ENCODE peak calls at places on chromosome 12, in four cellular contexts. One of them, this sample, is unnamed.

GRCh38 chr12:82931349-82932116 is 244.8 kb downstream of the TMTC2 start:
- DNase-seq in K562: no peak
- DNase-seq in breast epithelium: no peak
- DNase-seq in stomach: no peak
- DNase-seq in this sample: no peak

GRCh38 chr12:100481021-100481420 is 7.4 kb downstream of the NR1H4 start:
- DNase-seq in K562: no peak
- DNase-seq in breast epithelium: no peak
- DNase-seq in stomach: no peak
- DNase-seq in this sample: no peak

GRCh38 chr12:88258396-88258795 is 116.3 kb downstream of the TMTC3 start:
- DNase-seq in K562: no peak
- DNase-seq in breast epithelium: no peak
- DNase-seq in stomach: no peak
- DNase-seq in this sample: no peak

GRCh38 chr12:2616763-2617162 is 178.0 kb upstream of the FKBP4 start:
- DNase-seq in K562: no peak
- DNase-seq in breast epithelium: no peak
- DNase-seq in stomach: no peak
- DNase-seq in this sample: no peak

GRCh38 chr12:5003025-5003666 is 40.5 kb upstream of the KCNA5 start:
- DNase-seq in K562: peak
- DNase-seq in breast epithelium: peak
- DNase-seq in stomach: peak
- DNase-seq in this sample: peak

GRCh38 chr12:104132351-104132956 is 5.6 kb downstream of the NFYB start:
- DNase-seq in K562: no peak
- DNase-seq in breast epithelium: no peak
- DNase-seq in stomach: no peak
- DNase-seq in this sample: no peak

GRCh38 chr12:44377443-44378160 is 498.5 kb downstream of the NELL2 start:
- DNase-seq in K562: no peak
- DNase-seq in breast epithelium: no peak
- DNase-seq in stomach: no peak
- DNase-seq in this sample: no peak

GRCh38 chr12:130764073-130764472 is 48.0 kb upstream of the RIMBP2 start:
- DNase-seq in K562: no peak
- DNase-seq in breast epithelium: no peak
- DNase-seq in stomach: no peak
- DNase-seq in this sample: no peak

GRCh38 chr12:49233842-49234526 is 30.9 kb upstream of the TUBA1C start:
- DNase-seq in K562: peak
- DNase-seq in breast epithelium: no peak
- DNase-seq in stomach: peak
- DNase-seq in this sample: no peak

GRCh38 chr12:86660000-86660399 is 403.8 kb upstream of the MGAT4C start:
- DNase-seq in K562: no peak
- DNase-seq in breast epithelium: no peak
- DNase-seq in stomach: no peak
- DNase-seq in this sample: no peak

GRCh38 chr12:63927511-63927910 is 83.0 kb downstream of the SRGAP1 start:
- DNase-seq in K562: no peak
- DNase-seq in breast epithelium: no peak
- DNase-seq in stomach: no peak
- DNase-seq in this sample: no peak

GRCh38 chr12:304815-305214 is 42.2 kb upstream of the SLC6A13 start:
- DNase-seq in K562: no peak
- DNase-seq in breast epithelium: no peak
- DNase-seq in stomach: no peak
- DNase-seq in this sample: no peak

GRCh38 chr12:14853966-14854365 is 10.6 kb upstream of the ART4 start:
- DNase-seq in K562: no peak
- DNase-seq in breast epithelium: no peak
- DNase-seq in stomach: no peak
- DNase-seq in this sample: no peak

GRCh38 chr12:66516133-66516532 is 162.7 kb downstream of the GRIP1 start:
- DNase-seq in K562: peak
- DNase-seq in breast epithelium: no peak
- DNase-seq in stomach: no peak
- DNase-seq in this sample: no peak

GRCh38 chr12:28415755-28416154 is 225.5 kb downstream of the CCDC91 start:
- DNase-seq in K562: peak
- DNase-seq in breast epithelium: no peak
- DNase-seq in stomach: no peak
- DNase-seq in this sample: no peak

GRCh38 chr12:51269174-51270066 is 795 bp downstream of the SMAGP start:
- DNase-seq in K562: peak
- DNase-seq in breast epithelium: peak
- DNase-seq in stomach: peak
- DNase-seq in this sample: no peak

GRCh38 chr12:76329163-76329562 is 19.1 kb downstream of the BBS10 start:
- DNase-seq in K562: peak
- DNase-seq in breast epithelium: no peak
- DNase-seq in stomach: no peak
- DNase-seq in this sample: no peak

GRCh38 chr12:15806826-15807225 is 17.6 kb upstream of the EPS8 start:
- DNase-seq in K562: no peak
- DNase-seq in breast epithelium: no peak
- DNase-seq in stomach: no peak
- DNase-seq in this sample: no peak

GRCh38 chr12:93274937-93275336 is 102.8 kb upstream of the NUDT4 start:
- DNase-seq in K562: no peak
- DNase-seq in breast epithelium: no peak
- DNase-seq in stomach: no peak
- DNase-seq in this sample: no peak

GRCh38 chr12:57522887-57523705 is 472 bp downstream of the MBD6 start:
- DNase-seq in K562: no peak
- DNase-seq in breast epithelium: peak
- DNase-seq in stomach: peak
- DNase-seq in this sample: no peak

GRCh38 chr12:18262514-18262913 is 1.2 kb downstream of the PIK3C2G start:
- DNase-seq in K562: no peak
- DNase-seq in breast epithelium: no peak
- DNase-seq in stomach: no peak
- DNase-seq in this sample: no peak

GRCh38 chr12:71896171-71896570 is 42.5 kb upstream of the TPH2 start:
- DNase-seq in K562: no peak
- DNase-seq in breast epithelium: no peak
- DNase-seq in stomach: no peak
- DNase-seq in this sample: no peak

GRCh38 chr12:101414533-101415119 is 7.1 kb upstream of the ARL1 start:
- DNase-seq in K562: peak
- DNase-seq in breast epithelium: no peak
- DNase-seq in stomach: no peak
- DNase-seq in this sample: peak

GRCh38 chr12:27048822-27049752 is 26.7 kb downstream of the MED21 start:
- DNase-seq in K562: peak
- DNase-seq in breast epithelium: no peak
- DNase-seq in stomach: no peak
- DNase-seq in this sample: peak

GRCh38 chr12:93671044-93671443 is 6.1 kb upstream of the CRADD start:
- DNase-seq in K562: no peak
- DNase-seq in breast epithelium: no peak
- DNase-seq in stomach: no peak
- DNase-seq in this sample: no peak

GRCh38 chr12:47828967-47829482 is 9.3 kb upstream of the HDAC7 start:
- DNase-seq in K562: peak
- DNase-seq in breast epithelium: peak
- DNase-seq in stomach: peak
- DNase-seq in this sample: no peak

GRCh38 chr12:34347367-34347766 is 325.1 kb downstream of the ALG10 start:
- DNase-seq in K562: peak
- DNase-seq in breast epithelium: no peak
- DNase-seq in stomach: no peak
- DNase-seq in this sample: no peak

GRCh38 chr12:71725011-71725410 is 29.7 kb upstream of the RAB21 start:
- DNase-seq in K562: no peak
- DNase-seq in breast epithelium: no peak
- DNase-seq in stomach: no peak
- DNase-seq in this sample: no peak

GRCh38 chr12:70149665-70150064 is 93.6 kb upstream of the CNOT2 start:
- DNase-seq in K562: no peak
- DNase-seq in breast epithelium: no peak
- DNase-seq in stomach: no peak
- DNase-seq in this sample: no peak

GRCh38 chr12:83156800-83157199 is 470.1 kb downstream of the TMTC2 start:
- DNase-seq in K562: no peak
- DNase-seq in breast epithelium: no peak
- DNase-seq in stomach: no peak
- DNase-seq in this sample: no peak

GRCh38 chr12:87801860-87802720 is 227.1 kb downstream of the C12orf50 start:
- DNase-seq in K562: no peak
- DNase-seq in breast epithelium: no peak
- DNase-seq in stomach: no peak
- DNase-seq in this sample: no peak

GRCh38 chr12:131613678-131614077 is 97.2 kb upstream of the SFSWAP start:
- DNase-seq in K562: no peak
- DNase-seq in breast epithelium: no peak
- DNase-seq in stomach: no peak
- DNase-seq in this sample: no peak

GRCh38 chr12:130179191-130179590 is 16.9 kb downstream of the FZD10 start:
- DNase-seq in K562: no peak
- DNase-seq in breast epithelium: no peak
- DNase-seq in stomach: no peak
- DNase-seq in this sample: no peak

GRCh38 chr12:38138225-38139221 is 178.1 kb upstream of the ALG10B start:
- DNase-seq in K562: peak
- DNase-seq in breast epithelium: peak
- DNase-seq in stomach: peak
- DNase-seq in this sample: peak

GRCh38 chr12:115988629-115989563 is 288.6 kb downstream of the MED13L start:
- DNase-seq in K562: no peak
- DNase-seq in breast epithelium: no peak
- DNase-seq in stomach: no peak
- DNase-seq in this sample: no peak

GRCh38 chr12:12684375-12685106 is 11.4 kb downstream of the GPR19 start:
- DNase-seq in K562: no peak
- DNase-seq in breast epithelium: no peak
- DNase-seq in stomach: no peak
- DNase-seq in this sample: no peak

GRCh38 chr12:131355688-131356245 is 355.1 kb upstream of the SFSWAP start:
- DNase-seq in K562: no peak
- DNase-seq in breast epithelium: no peak
- DNase-seq in stomach: no peak
- DNase-seq in this sample: no peak

GRCh38 chr12:53468286-53468685 is 16.4 kb downstream of the PCBP2 start:
- DNase-seq in K562: no peak
- DNase-seq in breast epithelium: no peak
- DNase-seq in stomach: no peak
- DNase-seq in this sample: no peak
- TF ChIP-seq POLR2AphosphoS5 in K562: peak
- TF ChIP-seq POLR2AphosphoS5 in breast epithelium: no peak
- TF ChIP-seq POLR2AphosphoS5 in stomach: no peak
- TF ChIP-seq POLR2AphosphoS5 in this sample: no peak

GRCh38 chr12:96208346-96208745 is 14.2 kb downstream of the ELK3 start:
- DNase-seq in K562: no peak
- DNase-seq in breast epithelium: no peak
- DNase-seq in stomach: no peak
- DNase-seq in this sample: no peak
- H3K27ac ChIP-seq in K562: no peak
- H3K27ac ChIP-seq in breast epithelium: no peak
- H3K27ac ChIP-seq in stomach: peak
- H3K27ac ChIP-seq in this sample: no peak

DNA sequence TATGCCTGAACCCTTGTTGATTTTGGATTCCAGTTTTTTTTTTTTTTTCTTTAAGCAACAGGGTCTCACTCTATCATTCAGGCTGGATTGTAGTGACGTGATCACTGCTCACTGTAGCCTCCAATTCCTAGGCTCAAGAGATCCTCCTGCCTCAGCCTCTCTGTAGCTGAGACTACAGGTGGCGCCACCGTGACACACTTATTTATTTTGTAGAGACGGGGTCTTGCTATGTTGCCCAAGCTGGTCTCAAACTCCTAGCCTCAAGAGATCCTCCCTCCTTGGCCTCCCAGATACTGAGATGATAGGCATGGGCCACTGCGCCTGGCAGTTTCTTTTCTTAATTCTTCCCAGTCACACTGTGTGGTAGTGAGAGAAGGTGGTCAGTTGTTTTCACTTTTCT is 25.2 kb downstream of the ACADS start:
- DNase-seq in K562: no peak
- DNase-seq in breast epithelium: no peak
- DNase-seq in stomach: no peak
- DNase-seq in this sample: no peak
- TF ChIP-seq CTCF in K562: no peak
- TF ChIP-seq CTCF in breast epithelium: no peak
- TF ChIP-seq CTCF in stomach: no peak
- TF ChIP-seq CTCF in this sample: no peak

GRCh38 chr12:120043421-120043820 is 54.4 kb downstream of the BICDL1 start:
- DNase-seq in K562: no peak
- DNase-seq in breast epithelium: no peak
- DNase-seq in stomach: no peak
- DNase-seq in this sample: no peak

GRCh38 chr12:120051535-120051934 is 62.5 kb downstream of the BICDL1 start:
- DNase-seq in K562: no peak
- DNase-seq in breast epithelium: no peak
- DNase-seq in stomach: no peak
- DNase-seq in this sample: no peak

GRCh38 chr12:120047072-120047471 is 58.0 kb downstream of the BICDL1 start:
- DNase-seq in K562: no peak
- DNase-seq in breast epithelium: no peak
- DNase-seq in stomach: no peak
- DNase-seq in this sample: no peak

GRCh38 chr12:120049426-120049825 is 60.4 kb downstream of the BICDL1 start:
- DNase-seq in K562: no peak
- DNase-seq in breast epithelium: no peak
- DNase-seq in stomach: no peak
- DNase-seq in this sample: no peak

GRCh38 chr12:120048258-120048657 is 59.2 kb downstream of the BICDL1 start:
- DNase-seq in K562: no peak
- DNase-seq in breast epithelium: no peak
- DNase-seq in stomach: no peak
- DNase-seq in this sample: no peak
- TF ChIP-seq POLR2AphosphoS5 in K562: no peak
- TF ChIP-seq POLR2AphosphoS5 in breast epithelium: no peak
- TF ChIP-seq POLR2AphosphoS5 in stomach: no peak
- TF ChIP-seq POLR2AphosphoS5 in this sample: no peak

This sample was measured in Panc1.